ENCODE peak calls at places on chromosomes 16 and 17, in ten cellular contexts. H is HS-5; S is NB4; N is GM06990; V is CD8-positive, alpha-beta T cell; J is OCI-LY7; U is AG09319; E is B cell; Q is pancreas; Z is GOT3. I is an unnamed sample.

GRCh38 chr16:2964416-2965223 is 545 bp downstream of the KREMEN2 start:
- DNase-seq in H (no peak), S (peak; percentile 87), N (peak; percentile 88), V (peak; percentile 54), J (peak; percentile 72), U (no peak), E (peak; percentile 73), Q (peak; percentile 84), Z (no peak), I (peak; percentile 66)

GRCh38 chr17:50656509-50656908 is 21.8 kb downstream of the ABCC3 start:
- DNase-seq in H (no peak), S (no peak), N (no peak), V (no peak), J (no peak), U (no peak), E (no peak), Q (peak; percentile 28), Z (no peak), I (no peak)

GRCh38 chr17:50052241-50052788 is 3.6 kb upstream of the ITGA3 start:
- DNase-seq in H (no peak), S (no peak), N (no peak), V (no peak), J (no peak), U (no peak), E (no peak), Q (no peak), Z (no peak), I (no peak)

GRCh38 chr17:18381953-18382245 is 4.3 kb downstream of the EVPLL start:
- DNase-seq in H (no peak), S (no peak), N (no peak), V (no peak), J (no peak), U (no peak), E (no peak), Q (no peak), Z (no peak), I (no peak)

GRCh38 chr17:40461774-40462342 is 18.6 kb downstream of the IGFBP4 start:
- DNase-seq in H (no peak), S (no peak), N (no peak), V (no peak), J (no peak), U (no peak), E (no peak), Q (no peak), Z (no peak), I (no peak)

GRCh38 chr17:3551189-3551588 is 6.4 kb downstream of the TRPV3 start:
- DNase-seq in H (no peak), S (no peak), N (no peak), V (no peak), J (no peak), U (no peak), E (no peak), Q (no peak), Z (no peak), I (no peak)

GRCh38 chr16:87721622-87722565 is 43.9 kb downstream of the KLHDC4 start:
- DNase-seq in H (no peak), S (no peak), N (no peak), V (no peak), J (no peak), U (no peak), E (no peak), Q (no peak), Z (no peak), I (no peak)

GRCh38 chr17:71398706-71399620 is 721.9 kb upstream of the SOX9 start:
- DNase-seq in H (no peak), S (no peak), N (no peak), V (no peak), J (no peak), U (no peak), E (no peak), Q (no peak), Z (no peak), I (no peak)

GRCh38 chr16:83344014-83344413 is 463.8 kb upstream of the HSBP1 start:
- DNase-seq in H (peak; percentile 72), S (no peak), N (no peak), V (no peak), J (no peak), U (peak; percentile 74), E (no peak), Q (no peak), Z (no peak), I (no peak)

GRCh38 chr16:81004646-81005353 is 1.9 kb downstream of the CMC2 start:
- DNase-seq in H (no peak), S (peak; percentile 73), N (peak; percentile 45), V (peak; percentile 33), J (peak; percentile 78), U (no peak), E (peak; percentile 70), Q (no peak), Z (no peak), I (peak; percentile 16)

GRCh38 chr17:71600137-71600789 is 520.6 kb upstream of the SOX9 start:
- DNase-seq in H (no peak), S (no peak), N (no peak), V (no peak), J (no peak), U (no peak), E (no peak), Q (no peak), Z (no peak), I (no peak)

GRCh38 chr16:873889-874288 is 73.4 kb upstream of the GNG13 start:
- DNase-seq in H (no peak), S (no peak), N (no peak), V (no peak), J (no peak), U (no peak), E (no peak), Q (no peak), Z (no peak), I (no peak)

I was measured in PC-9.